ENCODE peak calls at places on chromosomes 12 and 14, in seven cellular contexts. H is H1, T is K562, Z is GM12878, C is SK-N-SH, K is HCT116, E is HepG2. W is an unnamed sample.
A peak's percentile ranks its signal among the peaks of the same experiment; 100 is the strongest.

GRCh38 chr12:59372971-59373370 is 222.9 kb upstream of the SLC16A7 start:
- DNase-seq in H (no peak), T (no peak), Z (no peak), C (no peak), K (peak; percentile 8), E (no peak), W (no peak)

GRCh38 chr12:128798543-128799341 is 25.0 kb downstream of the SLC15A4 start:
- DNase-seq in H (no peak), T (no peak), Z (no peak), C (no peak), K (no peak), E (no peak), W (no peak)

GRCh38 chr12:104285740-104286537 is 17.6 kb upstream of the EID3 start:
- DNase-seq in H (no peak), T (no peak), Z (no peak), C (no peak), K (peak; percentile 42), E (no peak), W (no peak)

GRCh38 chr12:59403259-59403932 is 192.4 kb upstream of the SLC16A7 start:
- DNase-seq in H (no peak), T (no peak), Z (no peak), C (peak; percentile 7), K (peak; percentile 55), E (peak; percentile 44), W (peak; percentile 83)

GRCh38 chr14:34020014-34020413 is 69.1 kb upstream of the EGLN3 start:
- DNase-seq in H (no peak), T (no peak), Z (no peak), C (no peak), K (no peak), E (no peak), W (no peak)

GRCh38 chr12:6532927-6533652 is 1.2 kb upstream of the GAPDH start:
- DNase-seq in H (peak; percentile 81), T (peak; percentile 24), Z (no peak), C (peak; percentile 79), K (no peak), E (peak; percentile 84), W (peak; percentile 75)

GRCh38 chr14:69242311-69243224 is 17.4 kb upstream of the GALNT16 start:
- DNase-seq in H (peak; percentile 70), T (peak; percentile 51), Z (peak; percentile 13), C (peak; percentile 83), K (peak; percentile 39), E (peak; percentile 60), W (peak; percentile 80)

GRCh38 chr14:36773136-36773540 is 111.5 kb downstream of the PAX9 start:
- DNase-seq in H (no peak), T (peak; percentile 81), Z (no peak), C (no peak), K (peak; percentile 33), E (peak; percentile 51), W (peak; percentile 37)

GRCh38 chr12:109273354-109273753 is 35.7 kb downstream of the FOXN4 start:
- DNase-seq in H (peak; percentile 85), T (no peak), Z (no peak), C (no peak), K (no peak), E (no peak), W (no peak)

GRCh38 chr14:106490442-106490841 is 964.1 kb downstream of the TMEM121 start:
- DNase-seq in H (no peak), T (no peak), Z (no peak), C (no peak), K (no peak), E (no peak), W (no peak)

GRCh38 chr12:124053855-124054254 is 80.8 kb downstream of the ZNF664 start:
- DNase-seq in H (peak; percentile 61), T (no peak), Z (no peak), C (peak; percentile 44), K (peak; percentile 12), E (peak; percentile 52), W (peak; percentile 63)

GRCh38 chr14:29789475-29789874 is 138.2 kb downstream of the PRKD1 start:
- DNase-seq in H (no peak), T (no peak), Z (no peak), C (no peak), K (no peak), E (no peak), W (no peak)

GRCh38 chr12:13069380-13069779 is 25.2 kb downstream of the FAM234B start:
- DNase-seq in H (no peak), T (no peak), Z (no peak), C (no peak), K (no peak), E (no peak), W (no peak)

GRCh38 chr12:57489157-57489641 is 1.3 kb downstream of the MARS1 start:
- DNase-seq in H (no peak), T (no peak), Z (no peak), C (no peak), K (no peak), E (no peak), W (no peak)

GRCh38 chr12:4958697-4959375 is 49.1 kb downstream of the KCNA1 start:
- DNase-seq in H (no peak), T (peak; percentile 10), Z (no peak), C (no peak), K (no peak), E (no peak), W (no peak)

GRCh38 chr12:26150737-26151450 is 26.1 kb upstream of the BHLHE41 start:
- DNase-seq in H (no peak), T (no peak), Z (no peak), C (no peak), K (no peak), E (no peak), W (no peak)

GRCh38 chr12:116381744-116382455 is 104.4 kb upstream of the MED13L start:
- DNase-seq in H (peak; percentile 65), T (no peak), Z (no peak), C (no peak), K (no peak), E (no peak), W (peak; percentile 51)

GRCh38 chr14:76615331-76615730 is 145.9 kb upstream of the VASH1 start:
- DNase-seq in H (no peak), T (no peak), Z (no peak), C (no peak), K (no peak), E (no peak), W (no peak)

GRCh38 chr14:88044782-88045446 is 40.0 kb downstream of the GPR65 start:
- DNase-seq in H (no peak), T (no peak), Z (no peak), C (no peak), K (no peak), E (peak; percentile 48), W (no peak)

GRCh38 chr12:110124184-110124995 is at the start of gene IFT81:
- DNase-seq in H (peak; percentile 99), T (peak; percentile 99), Z (no peak), C (peak; percentile 99), K (peak; percentile 80), E (peak; percentile 83), W (peak; percentile 98)

GRCh38 chr14:63752449-63753169 is 24.7 kb upstream of the SGPP1 start:
- DNase-seq in H (no peak), T (no peak), Z (no peak), C (no peak), K (no peak), E (peak; percentile 12), W (no peak)

GRCh38 chr12:65755596-65755978 is 68.7 kb upstream of the HMGA2 start:
- DNase-seq in H (no peak), T (no peak), Z (no peak), C (no peak), K (no peak), E (no peak), W (no peak)
- TF ChIP-seq JUND in H (no peak), T (no peak), Z (no peak), C (no peak), K (no peak), E (no peak), W (no peak)

DNA sequence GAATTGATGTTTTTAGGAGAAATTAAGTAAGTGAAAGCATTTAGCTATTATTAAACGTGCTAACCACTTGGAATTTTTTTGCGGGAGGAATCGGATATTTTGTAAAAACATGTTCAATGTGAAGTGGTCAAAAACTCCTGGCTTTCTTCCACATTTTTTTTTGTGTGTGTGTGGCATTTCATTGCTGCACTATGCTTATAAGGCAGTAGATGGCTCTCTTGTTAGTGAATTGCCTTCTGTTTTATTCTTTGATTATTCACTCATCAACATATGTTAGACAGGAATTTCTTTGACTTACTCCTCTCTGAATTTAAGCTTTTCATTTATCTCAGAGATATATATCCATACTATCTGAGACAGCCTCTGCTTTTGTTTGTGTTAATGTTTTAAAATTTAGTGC is 71.3 kb downstream of the DERA start:
- DNase-seq in H (no peak), T (no peak), Z (no peak), C (peak; percentile 44), K (no peak), E (no peak), W (peak; percentile 32)
- TF ChIP-seq JUND in H (no peak), T (no peak), Z (no peak), C (no peak), K (no peak), E (no peak), W (no peak)

DNA sequence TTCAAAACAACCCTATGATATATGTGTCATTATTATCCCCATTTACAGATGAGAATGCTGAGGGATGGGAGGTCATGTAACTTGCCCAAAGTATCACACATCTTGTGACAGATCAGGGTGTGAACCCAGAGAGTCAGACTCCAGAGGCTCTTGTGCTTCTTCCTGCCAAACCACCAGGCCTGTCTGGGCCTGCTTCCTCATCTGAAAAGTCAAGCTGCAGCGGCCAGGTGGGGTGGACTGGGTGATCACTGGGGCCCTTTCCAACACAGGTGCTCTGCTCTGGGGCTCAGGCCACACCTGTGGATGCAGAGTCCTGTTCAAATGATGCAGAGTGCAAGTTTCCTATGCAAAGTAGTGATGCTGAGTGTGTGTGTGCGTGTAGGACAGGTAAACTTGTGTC is 26.7 kb downstream of the TSPAN11 start:
- DNase-seq in H (no peak), T (no peak), Z (no peak), C (no peak), K (no peak), E (no peak), W (no peak)
- TF ChIP-seq JUND in H (no peak), T (no peak), Z (no peak), C (no peak), K (no peak), E (no peak), W (no peak)

DNA sequence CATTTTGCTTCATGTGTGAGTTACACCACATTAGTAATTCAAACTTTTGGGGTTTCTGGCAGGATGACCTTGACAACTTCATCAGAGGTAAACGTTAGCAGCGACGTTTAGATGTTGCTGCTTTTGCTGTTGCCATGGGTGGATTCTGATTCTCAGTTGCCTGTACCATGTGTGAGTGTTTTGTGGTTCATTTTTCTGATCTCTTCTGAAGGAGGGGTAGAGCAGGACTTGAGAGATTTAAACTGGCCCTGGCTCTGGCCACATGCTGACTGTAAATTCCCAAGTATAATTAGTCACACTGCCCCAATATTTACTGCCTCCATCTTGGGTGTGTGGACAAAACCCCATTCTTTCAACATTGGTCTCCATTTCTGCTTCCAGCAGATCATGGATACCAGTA is 110.4 kb downstream of the ETV6 start:
- DNase-seq in H (no peak), T (no peak), Z (no peak), C (no peak), K (no peak), E (no peak), W (no peak)
- TF ChIP-seq JUND in H (no peak), T (no peak), Z (no peak), C (no peak), K (no peak), E (no peak), W (no peak)

GRCh38 chr14:49768301-49769121 is 558 bp downstream of the KLHDC2 start:
- DNase-seq in H (peak; percentile 63), T (peak; percentile 46), Z (no peak), C (peak; percentile 67), K (peak; percentile 18), E (peak; percentile 70), W (peak; percentile 60)
- TF ChIP-seq JUND in H (no peak), T (peak; percentile 3), Z (no peak), C (no peak), K (no peak), E (no peak), W (no peak)

W was measured in T47D.